ENCODE peak calls at places on chromosomes 2 and 18, in five cellular contexts. B, D, A, G and X are unnamed samples.

GRCh38 chr2:45729753-45730512 is 78.5 kb downstream of the PRKCE start:
- DNase-seq in B (no peak), D (no peak), A (no peak), G (no peak), X (no peak)

GRCh38 chr2:38377501-38378258 is 607 bp upstream of the ATL2 start:
- DNase-seq in B (no peak), D (no peak), A (no peak), G (peak; percentile 54), X (peak; percentile 48)

GRCh38 chr2:142037051-142037450 is 93.8 kb downstream of the LRP1B start:
- DNase-seq in B (no peak), D (no peak), A (no peak), G (no peak), X (no peak)

GRCh38 chr2:166417669-166418068 is 41.9 kb upstream of the SCN9A start:
- DNase-seq in B (no peak), D (no peak), A (no peak), G (no peak), X (peak; percentile 23)

GRCh38 chr18:32629990-32630389 is 142.8 kb downstream of the KLHL14 start:
- DNase-seq in B (no peak), D (no peak), A (no peak), G (no peak), X (no peak)

GRCh38 chr2:191355170-191355758 is 110.1 kb downstream of the MYO1B start:
- DNase-seq in B (no peak), D (no peak), A (no peak), G (no peak), X (no peak)

GRCh38 chr2:96690306-96691021 is 47.9 kb downstream of the FER1L5 start:
- DNase-seq in B (no peak), D (no peak), A (no peak), G (no peak), X (no peak)

GRCh38 chr2:151754253-151754897 is 20.1 kb upstream of the NEB start:
- DNase-seq in B (no peak), D (no peak), A (no peak), G (no peak), X (no peak)

GRCh38 chr2:206863196-206863595 is 76.1 kb upstream of the CPO start:
- DNase-seq in B (no peak), D (no peak), A (no peak), G (no peak), X (peak; percentile 43)

GRCh38 chr2:113979172-113980128 is 89.6 kb downstream of the ACTR3 start:
- DNase-seq in B (no peak), D (peak; percentile 75), A (no peak), G (no peak), X (no peak)

GRCh38 chr2:134389331-134389835 is 135.5 kb downstream of the MGAT5 start:
- DNase-seq in B (no peak), D (no peak), A (no peak), G (no peak), X (no peak)

GRCh38 chr18:21439453-21439852 is 161.1 kb downstream of the ESCO1 start:
- DNase-seq in B (no peak), D (no peak), A (no peak), G (peak; percentile 1), X (peak; percentile 5)

GRCh38 chr2:97845818-97846217 is 132.4 kb downstream of the ZAP70 start:
- DNase-seq in B (no peak), D (no peak), A (no peak), G (no peak), X (no peak)

GRCh38 chr18:48018806-48019295 is 88.4 kb upstream of the SMAD2 start:
- DNase-seq in B (no peak), D (no peak), A (no peak), G (no peak), X (no peak)

GRCh38 chr18:50928551-50928950 is 39.3 kb upstream of the ELAC1 start:
- DNase-seq in B (no peak), D (no peak), A (no peak), G (no peak), X (no peak)

GRCh38 chr2:46847726-46848421 is 67.7 kb downstream of the MCFD2 start:
- DNase-seq in B (no peak), D (no peak), A (no peak), G (no peak), X (peak; percentile 57)

GRCh38 chr2:159211447-159212396 is 74.8 kb downstream of the WDSUB1 start:
- DNase-seq in B (no peak), D (no peak), A (no peak), G (no peak), X (no peak)